ENCODE peak calls at places on chromosomes 5 and 9, in seven cellular contexts. Q is IMR-90, E is pancreas, P is foreskin fibroblast, K is heart left ventricle, I is fibroblast of the aortic adventitia, R is fibroblast of lung. Z is an unnamed sample.

GRCh38 chr5:142327111-142327842 is 2.5 kb upstream of the SPRY4 start:
- DNase-seq in E (no peak), P (peak), Q (peak), I (peak), R (peak), K (no peak), Z (peak)

GRCh38 chr5:179331591-179331990 is 13.7 kb downstream of the ADAMTS2 start:
- DNase-seq in P (no peak), I (no peak), E (no peak), Q (no peak), R (no peak), K (peak), Z (no peak)

GRCh38 chr9:113646946-113647914 is 183.7 kb downstream of the RGS3 start:
- DNase-seq in P (no peak), R (no peak), Q (no peak), K (no peak), I (no peak), E (no peak), Z (no peak)

GRCh38 chr5:1547236-1547635 is 23.5 kb upstream of the LPCAT1 start:
- DNase-seq in P (no peak), I (no peak), E (no peak), K (no peak), Q (no peak), R (no peak), Z (no peak)

GRCh38 chr5:181265092-181265671 is 4.2 kb upstream of the TRIM52 start:
- DNase-seq in Q (no peak), P (no peak), I (no peak), K (no peak), E (no peak), R (no peak), Z (no peak)

GRCh38 chr9:108786756-108787663 is 68.8 kb downstream of the ACTL7B start:
- DNase-seq in K (no peak), E (no peak), P (peak), I (peak), Q (peak), R (peak), Z (peak)

GRCh38 chr9:109781086-109781485 is 1.1 kb downstream of the PALM2AKAP2 start:
- DNase-seq in I (peak), E (no peak), K (no peak), Q (no peak), R (no peak), P (peak), Z (no peak)

GRCh38 chr5:21665525-21665924 is 1187.6 kb downstream of the CDH12 start:
- DNase-seq in R (no peak), P (no peak), Q (no peak), E (no peak), I (no peak), K (no peak), Z (no peak)

GRCh38 chr5:131589510-131590348 is 45.3 kb downstream of the RAPGEF6 start:
- DNase-seq in I (peak), P (peak), K (no peak), Q (peak), R (peak), E (no peak), Z (peak)

GRCh38 chr5:145347026-145347616 is 488.0 kb downstream of the PRELID2 start:
- DNase-seq in R (peak), E (no peak), I (peak), Q (peak), K (no peak), P (peak), Z (peak)

GRCh38 chr9:133341369-133342082 is 5.5 kb upstream of the SURF6 start:
- DNase-seq in R (no peak), Q (no peak), I (no peak), E (no peak), P (no peak), K (peak), Z (no peak)

GRCh38 chr9:17528859-17529258 is 50.0 kb upstream of the SH3GL2 start:
- DNase-seq in Q (peak), P (peak), R (no peak), I (peak), K (no peak), E (no peak), Z (peak)

GRCh38 chr9:93365427-93366118 is 85.9 kb upstream of the FAM120A start:
- DNase-seq in I (no peak), R (no peak), Q (no peak), P (no peak), K (no peak), E (no peak), Z (no peak)
- TF ChIP-seq CTCF in I (no peak), R (no peak), Q (no peak), P (no peak), K (no peak), E (no peak), Z (no peak)

GRCh38 chr9:128218518-128219389 is 15.6 kb downstream of the DNM1 start:
- DNase-seq in E (peak), P (peak), R (peak), K (peak), I (peak), Q (peak), Z (peak)
- TF ChIP-seq CTCF in E (no peak), P (no peak), R (no peak), K (no peak), I (no peak), Q (no peak), Z (no peak)

GRCh38 chr5:168771698-168772097 is 192.5 kb upstream of the PANK3 start:
- DNase-seq in E (no peak), R (no peak), Q (no peak), I (no peak), P (no peak), K (no peak), Z (no peak)
- TF ChIP-seq CTCF in E (no peak), R (no peak), Q (no peak), I (peak), P (no peak), K (no peak), Z (no peak)

DNA sequence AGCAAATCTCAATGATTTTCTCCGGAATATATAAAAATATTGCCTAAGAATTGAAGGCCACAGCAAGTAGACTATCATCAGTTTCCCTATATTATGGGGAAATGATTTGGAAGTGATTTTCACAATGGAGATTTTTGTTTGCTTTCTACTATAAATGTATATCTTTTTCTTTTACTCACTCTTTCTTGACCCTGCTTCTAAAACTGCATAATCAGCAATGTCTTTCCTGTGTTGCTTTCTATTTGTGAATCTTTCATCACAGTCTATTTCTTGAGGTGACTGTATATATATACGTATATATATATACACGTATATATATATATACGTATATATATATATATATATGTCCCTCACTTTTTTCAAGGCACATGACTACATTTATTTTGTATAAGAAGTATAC is 622.6 kb downstream of the DTWD2 start:
- DNase-seq in I (no peak), K (no peak), R (no peak), Q (no peak), P (no peak), E (no peak), Z (no peak)
- TF ChIP-seq CTCF in I (no peak), K (no peak), R (no peak), Q (no peak), P (no peak), E (no peak), Z (no peak)

GRCh38 chr9:12666813-12667212 is 26.4 kb upstream of the TYRP1 start:
- DNase-seq in K (no peak), Q (no peak), P (no peak), R (no peak), I (no peak), E (no peak), Z (no peak)
- TF ChIP-seq CTCF in K (no peak), Q (peak), P (peak), R (no peak), I (no peak), E (no peak), Z (no peak)

GRCh38 chr9:15469406-15469805 is 41.4 kb downstream of the PSIP1 start:
- DNase-seq in I (peak), P (no peak), E (no peak), Q (peak), K (no peak), R (peak), Z (no peak)
- TF ChIP-seq CTCF in I (no peak), P (no peak), E (no peak), Q (no peak), K (no peak), R (no peak), Z (no peak)

GRCh38 chr5:10827571-10827970 is 66.5 kb upstream of the DAP start:
- DNase-seq in K (no peak), E (no peak), R (no peak), I (no peak), P (peak), Q (no peak), Z (no peak)

GRCh38 chr5:10831416-10831815 is 70.4 kb upstream of the DAP start:
- DNase-seq in R (peak), P (peak), Q (peak), E (no peak), I (peak), K (no peak), Z (peak)

GRCh38 chr5:10828241-10828640 is 67.2 kb upstream of the DAP start:
- DNase-seq in R (peak), E (no peak), Q (peak), P (peak), I (peak), K (no peak), Z (no peak)

GRCh38 chr5:10826971-10827370 is 65.9 kb upstream of the DAP start:
- DNase-seq in Q (no peak), I (no peak), R (peak), P (no peak), K (no peak), E (no peak), Z (no peak)

GRCh38 chr5:10825897-10826644 is 65.0 kb upstream of the DAP start:
- DNase-seq in E (no peak), K (no peak), P (no peak), I (no peak), Q (no peak), R (no peak), Z (no peak)
- TF ChIP-seq CTCF in E (no peak), K (no peak), P (no peak), I (no peak), Q (no peak), R (no peak), Z (no peak)

DNA sequence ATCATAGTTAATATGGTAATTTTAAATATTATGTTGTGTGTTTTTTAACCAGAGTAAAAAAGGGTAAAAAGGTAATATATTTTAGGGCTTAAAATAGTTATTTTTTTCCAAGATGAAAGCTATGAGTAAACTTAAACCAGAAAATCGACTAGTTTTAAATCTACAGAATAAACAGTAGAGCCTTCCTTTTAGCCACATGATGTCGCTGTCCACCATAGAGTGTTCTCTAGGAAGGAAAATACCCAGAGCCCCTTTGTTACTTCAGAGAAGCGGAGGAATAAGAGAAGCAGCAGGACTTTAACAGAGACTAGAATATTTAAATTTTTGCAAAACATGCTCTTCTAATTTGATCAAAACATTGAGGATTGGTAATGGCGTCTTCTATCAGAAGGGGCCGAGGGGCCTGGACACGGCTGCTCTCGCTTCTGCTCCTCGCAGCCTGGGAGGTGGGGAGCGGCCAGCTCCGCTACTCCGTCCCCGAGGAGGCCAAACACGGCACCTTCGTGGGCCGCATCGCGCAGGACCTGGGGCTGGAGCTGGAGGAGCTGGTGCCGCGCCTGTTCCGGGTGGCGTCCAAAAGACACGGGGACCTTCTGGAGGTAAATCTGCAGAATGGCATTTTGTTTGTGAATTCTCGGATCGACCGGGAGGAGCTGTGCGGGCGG is at the start of gene PCDHA2:
- DNase-seq in E (no peak), K (peak), Q (no peak), P (no peak), R (no peak), I (no peak), Z (no peak)
- TF ChIP-seq CTCF in E (no peak), K (peak), Q (no peak), P (no peak), R (no peak), I (no peak), Z (no peak)

GRCh38 chr9:79616013-79616412 is 44.2 kb downstream of the TLE4 start:
- DNase-seq in P (peak), E (no peak), K (no peak), I (no peak), Q (peak), R (peak), Z (no peak)

GRCh38 chr9:79615038-79615437 is 43.3 kb downstream of the TLE4 start:
- DNase-seq in Q (no peak), K (no peak), I (no peak), E (no peak), R (no peak), P (no peak), Z (no peak)

GRCh38 chr9:79611091-79611614 is 39.4 kb downstream of the TLE4 start:
- DNase-seq in R (peak), K (no peak), I (peak), Q (peak), P (peak), E (no peak), Z (no peak)

GRCh38 chr9:79610019-79610760 is 38.4 kb downstream of the TLE4 start:
- DNase-seq in P (peak), Q (peak), E (no peak), K (no peak), I (no peak), R (peak), Z (no peak)

GRCh38 chr9:79613145-79613544 is 41.4 kb downstream of the TLE4 start:
- DNase-seq in P (no peak), R (no peak), E (no peak), K (no peak), I (no peak), Q (no peak), Z (no peak)
- TF ChIP-seq CTCF in P (no peak), R (no peak), E (no peak), K (no peak), I (no peak), Q (no peak), Z (no peak)

DNA sequence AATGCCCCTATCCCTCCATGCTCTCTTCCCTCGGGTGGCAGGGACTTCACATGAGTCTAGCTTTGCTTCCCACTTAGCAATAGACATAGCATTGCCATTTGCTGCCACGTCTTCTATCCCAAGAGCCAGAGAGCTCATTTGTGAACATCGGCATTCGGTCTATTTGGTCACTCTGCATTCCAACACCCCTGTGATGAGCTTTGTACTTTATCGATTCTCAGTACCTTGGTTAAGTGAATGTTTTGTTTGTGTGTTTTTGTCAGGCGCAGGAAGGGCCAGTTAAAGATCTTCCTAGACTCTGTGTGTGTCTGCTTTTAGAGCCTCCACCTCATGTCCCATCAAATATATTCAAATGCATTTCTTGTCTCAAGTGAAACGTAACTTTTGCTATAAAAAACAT is 141.7 kb downstream of the TARS1 start:
- DNase-seq in P (no peak), K (no peak), E (no peak), R (no peak), Q (no peak), I (no peak), Z (no peak)
- TF ChIP-seq CTCF in P (no peak), K (no peak), E (no peak), R (no peak), Q (no peak), I (no peak), Z (no peak)